ENCODE peak calls at places on chromosome 18, in ten cellular contexts. H is choroid plexus epithelial cell; V is astrocyte; B is endothelial cell; I is mucosa of descending colon; G is progenitor cell of endocrine pancreas; M is A549; L is foreskin fibroblast; O is CD8-positive, alpha-beta T cell; U is GM10248. Z is an unnamed sample.
A peak's percentile ranks its signal among the peaks of the same experiment; 100 is the strongest.

GRCh38 chr18:29849145-29849544 is 1193.4 kb downstream of the DSC3 start:
- DNase-seq in M (no peak), O (no peak), L (no peak), V (peak; percentile 2), I (no peak), H (no peak), B (no peak), U (no peak), G (no peak), Z (no peak)

GRCh38 chr18:46408334-46408987 is 248.6 kb downstream of the LOXHD1 start:
- DNase-seq in O (no peak), U (no peak), M (peak; percentile 20), H (peak; percentile 9), G (no peak), B (peak; percentile 34), L (no peak), V (peak; percentile 11), I (no peak), Z (no peak)

GRCh38 chr18:55243852-55244251 is 284.6 kb upstream of the CCDC68 start:
- DNase-seq in O (no peak), U (no peak), I (no peak), M (no peak), G (no peak), V (peak; percentile 80), B (no peak), H (peak; percentile 80), L (peak; percentile 79), Z (no peak)

GRCh38 chr18:63112681-63113080 is 206.9 kb downstream of the BCL2 start:
- DNase-seq in M (no peak), I (no peak), G (no peak), U (no peak), B (no peak), O (no peak), L (no peak), H (no peak), V (no peak), Z (no peak)

GRCh38 chr18:28159055-28159454 is 17.9 kb downstream of the CDH2 start:
- DNase-seq in O (no peak), L (peak; percentile 36), B (no peak), G (no peak), M (no peak), V (no peak), I (no peak), U (no peak), H (no peak), Z (peak; percentile 19)

GRCh38 chr18:59892123-59892522 is 7.7 kb upstream of the PMAIP1 start:
- DNase-seq in H (no peak), O (no peak), L (no peak), I (no peak), G (no peak), U (no peak), B (no peak), V (no peak), M (no peak), Z (no peak)

GRCh38 chr18:79912409-79912991 is 39.0 kb downstream of the SLC66A2 start:
- DNase-seq in B (no peak), G (no peak), H (peak; percentile 79), M (no peak), U (no peak), I (no peak), V (peak; percentile 56), O (peak; percentile 46), L (peak; percentile 63), Z (no peak)

GRCh38 chr18:76839395-76839794 is 17.0 kb downstream of the ZNF236 start:
- DNase-seq in U (no peak), L (peak; percentile 32), G (no peak), B (no peak), O (no peak), V (peak; percentile 19), H (peak; percentile 47), M (no peak), I (no peak), Z (no peak)

GRCh38 chr18:25786778-25787177 is 303.6 kb downstream of the SS18 start:
- DNase-seq in M (no peak), B (no peak), O (no peak), V (peak; percentile 91), G (no peak), H (peak; percentile 73), I (no peak), U (no peak), L (peak; percentile 88), Z (no peak)

GRCh38 chr18:58525517-58525916 is 103.4 kb downstream of the ALPK2 start:
- DNase-seq in V (peak; percentile 57), I (no peak), G (no peak), M (no peak), U (no peak), L (peak; percentile 20), B (no peak), O (no peak), H (peak; percentile 31), Z (no peak)

GRCh38 chr18:58215005-58215404 is 171.0 kb downstream of the NEDD4L start:
- DNase-seq in V (no peak), U (no peak), M (no peak), H (no peak), G (no peak), I (no peak), B (no peak), O (no peak), L (no peak), Z (no peak)

GRCh38 chr18:79577451-79578395 is 101.9 kb upstream of the CTDP1 start:
- DNase-seq in O (no peak), B (no peak), L (no peak), G (no peak), V (peak; percentile 52), H (peak; percentile 33), I (no peak), M (no peak), U (no peak), Z (peak; percentile 14)

GRCh38 chr18:7523772-7524171 is 43.3 kb upstream of the PTPRM start:
- DNase-seq in G (no peak), O (no peak), U (no peak), B (no peak), H (no peak), M (no peak), I (no peak), V (no peak), L (no peak), Z (no peak)

GRCh38 chr18:9661564-9661963 is 46.5 kb upstream of the RAB31 start:
- DNase-seq in O (no peak), I (no peak), G (no peak), B (no peak), M (peak; percentile 50), V (no peak), L (peak; percentile 51), H (peak; percentile 69), U (no peak), Z (no peak)

GRCh38 chr18:34976899-34977786 is 64.1 kb upstream of the MAPRE2 start:
- DNase-seq in V (no peak), U (peak; percentile 65), L (peak; percentile 71), I (peak; percentile 94), H (no peak), G (peak; percentile 75), M (peak; percentile 50), B (peak; percentile 71), O (peak; percentile 73), Z (peak; percentile 91)

GRCh38 chr18:9575558-9575957 is 38.8 kb downstream of the PPP4R1 start:
- DNase-seq in L (peak; percentile 92), H (peak; percentile 99), U (peak; percentile 51), B (peak; percentile 67), M (peak; percentile 95), I (peak; percentile 48), G (peak; percentile 34), O (no peak), V (peak; percentile 91), Z (peak; percentile 56)

GRCh38 chr18:74840492-74841167 is 243.0 kb downstream of the ZNF407 start:
- DNase-seq in V (peak; percentile 43), L (peak; percentile 84), O (no peak), M (peak; percentile 51), G (no peak), B (no peak), U (no peak), H (peak; percentile 65), I (no peak), Z (no peak)

DNA sequence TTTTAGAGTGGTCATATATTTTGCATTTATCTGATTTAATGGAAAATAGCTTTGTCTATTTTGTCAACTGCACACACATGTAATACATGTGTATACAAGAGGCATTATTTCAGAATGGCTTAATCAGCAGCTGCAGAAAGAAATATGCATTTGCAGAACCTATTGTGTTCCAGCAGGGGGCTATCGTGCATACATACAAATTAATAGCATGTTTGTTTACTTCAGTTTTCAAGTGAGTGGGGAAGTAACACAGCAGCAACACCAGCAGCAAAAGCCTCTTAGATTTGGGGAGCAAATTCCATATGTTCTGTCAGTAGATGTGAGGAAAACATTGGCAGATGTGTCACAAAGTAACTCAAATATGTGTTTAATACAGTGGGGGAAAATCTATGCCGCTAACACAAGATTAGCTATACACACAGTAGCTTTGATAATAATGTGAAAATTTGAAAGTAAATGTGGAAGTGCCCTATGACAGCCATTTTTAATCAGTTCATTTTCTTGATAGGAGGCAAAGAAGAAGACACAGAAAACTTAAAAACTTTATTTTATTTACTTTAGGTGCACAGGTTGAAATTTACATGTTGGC is 218.1 kb downstream of the WDR7 start:
- DNase-seq in O (no peak), H (peak; percentile 86), L (peak; percentile 74), V (peak; percentile 35), G (no peak), I (no peak), B (peak; percentile 26), U (peak; percentile 13), M (peak; percentile 66), Z (no peak)
- TF ChIP-seq CTCF in O (peak; percentile 59), H (peak; percentile 76), L (peak; percentile 78), V (peak; percentile 78), G (peak; percentile 77), I (peak; percentile 18), B (peak; percentile 84), U (peak; percentile 74), M (peak; percentile 65), Z (peak; percentile 79)

GRCh38 chr18:49055787-49056186 is 105.0 kb upstream of the SMAD7 start:
- DNase-seq in L (peak; percentile 69), H (peak; percentile 86), V (peak; percentile 56), O (peak; percentile 20), M (no peak), B (no peak), I (peak; percentile 50), G (no peak), U (peak; percentile 72), Z (no peak)
- TF ChIP-seq CTCF in L (no peak), H (no peak), V (no peak), O (no peak), M (no peak), B (no peak), I (no peak), G (no peak), U (no peak), Z (no peak)

DNA sequence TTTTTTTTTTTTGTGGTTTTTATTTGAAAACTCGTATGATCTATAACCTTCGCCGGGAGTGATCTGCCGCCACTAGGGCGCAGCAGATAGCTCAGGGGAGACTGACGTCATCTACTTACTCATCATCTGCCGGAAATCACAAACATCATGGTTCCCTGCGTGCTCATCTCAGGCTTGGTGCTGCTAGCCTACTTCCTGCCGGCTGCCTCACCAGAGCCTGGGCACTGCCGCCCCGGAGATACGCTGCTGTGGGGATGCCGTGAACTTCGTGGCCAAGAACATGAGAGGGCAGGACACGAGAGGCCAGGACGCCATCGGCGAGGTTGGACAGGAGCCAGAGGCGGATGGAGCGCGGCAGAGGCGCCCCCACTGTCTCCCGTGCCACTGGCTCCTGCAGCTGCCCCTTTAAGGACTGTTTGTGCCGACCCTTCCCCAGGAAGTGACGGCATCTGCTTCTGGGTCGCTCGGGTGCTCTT is 68.8 kb downstream of the DOK6 start:
- DNase-seq in H (peak; percentile 5), I (no peak), G (no peak), O (no peak), B (peak; percentile 22), U (no peak), V (no peak), M (peak; percentile 68), L (peak; percentile 6), Z (peak; percentile 43)
- TF ChIP-seq CTCF in H (peak; percentile 25), I (no peak), G (peak; percentile 23), O (peak; percentile 23), B (peak; percentile 39), U (peak; percentile 10), V (no peak), M (peak; percentile 33), L (no peak), Z (peak; percentile 63)

GRCh38 chr18:22836932-22837331 is 96.2 kb upstream of the RBBP8 start:
- DNase-seq in O (no peak), H (no peak), B (no peak), V (no peak), L (no peak), U (no peak), I (no peak), M (no peak), G (no peak), Z (no peak)
- TF ChIP-seq CTCF in O (no peak), H (no peak), B (no peak), V (no peak), L (no peak), U (no peak), I (no peak), M (no peak), G (no peak), Z (no peak)

Z was measured in glutamatergic neuron.